ENCODE peak calls at places on chromosomes 6 and 20, in six cellular contexts. One of them, this sample, is unnamed. For H3K4me1, the result is how much of the 10 kb centered on the place peaks cover.

GRCh38 chr6:26470643-26471042 is 12.9 kb downstream of the BTN2A1 start:
- DNase-seq in sigmoid colon: no peak
- DNase-seq in A549: no peak
- DNase-seq in mucosa of descending colon: no peak
- DNase-seq in upper lobe of right lung: no peak
- DNase-seq in mammary epithelial cell: no peak
- DNase-seq in this sample: no peak

GRCh38 chr6:129140571-129140970 is 257.6 kb downstream of the LAMA2 start:
- DNase-seq in sigmoid colon: peak
- DNase-seq in A549: no peak
- DNase-seq in mucosa of descending colon: no peak
- DNase-seq in upper lobe of right lung: no peak
- DNase-seq in mammary epithelial cell: no peak
- DNase-seq in this sample: no peak

GRCh38 chr6:163780993-163781392 is 366.5 kb downstream of the QKI start:
- DNase-seq in sigmoid colon: peak
- DNase-seq in A549: no peak
- DNase-seq in mucosa of descending colon: no peak
- DNase-seq in upper lobe of right lung: no peak
- DNase-seq in mammary epithelial cell: no peak
- DNase-seq in this sample: no peak

GRCh38 chr20:57786304-57786942 is 76.6 kb upstream of the PMEPA1 start:
- DNase-seq in sigmoid colon: no peak
- DNase-seq in A549: no peak
- DNase-seq in mucosa of descending colon: no peak
- DNase-seq in upper lobe of right lung: no peak
- DNase-seq in mammary epithelial cell: no peak
- DNase-seq in this sample: peak

GRCh38 chr20:7520361-7520760 is 419.9 kb downstream of the HAO1 start:
- DNase-seq in sigmoid colon: no peak
- DNase-seq in A549: no peak
- DNase-seq in mucosa of descending colon: no peak
- DNase-seq in upper lobe of right lung: no peak
- DNase-seq in mammary epithelial cell: peak
- DNase-seq in this sample: no peak

GRCh38 chr20:43459022-43459942 is 1.6 kb downstream of the SRSF6 start:
- DNase-seq in sigmoid colon: no peak
- DNase-seq in A549: no peak
- DNase-seq in mucosa of descending colon: no peak
- DNase-seq in upper lobe of right lung: no peak
- DNase-seq in mammary epithelial cell: peak
- DNase-seq in this sample: no peak

GRCh38 chr6:26250806-26251075 is 114.3 kb upstream of the BTN3A2 start:
- DNase-seq in sigmoid colon: no peak
- DNase-seq in A549: no peak
- DNase-seq in mucosa of descending colon: no peak
- DNase-seq in upper lobe of right lung: no peak
- DNase-seq in mammary epithelial cell: no peak
- DNase-seq in this sample: no peak

GRCh38 chr6:138795809-138796469 is at the start of gene ECT2L:
- DNase-seq in sigmoid colon: peak
- DNase-seq in A549: no peak
- DNase-seq in mucosa of descending colon: peak
- DNase-seq in upper lobe of right lung: peak
- DNase-seq in mammary epithelial cell: peak
- DNase-seq in this sample: peak

GRCh38 chr20:25439328-25439727 is 31.9 kb downstream of the GINS1 start:
- DNase-seq in sigmoid colon: no peak
- DNase-seq in A549: no peak
- DNase-seq in mucosa of descending colon: no peak
- DNase-seq in upper lobe of right lung: no peak
- DNase-seq in mammary epithelial cell: no peak
- DNase-seq in this sample: no peak

GRCh38 chr6:82955841-82956240 is 109.8 kb downstream of the UBE3D start:
- DNase-seq in sigmoid colon: no peak
- DNase-seq in A549: no peak
- DNase-seq in mucosa of descending colon: no peak
- DNase-seq in upper lobe of right lung: no peak
- DNase-seq in mammary epithelial cell: peak
- DNase-seq in this sample: no peak

GRCh38 chr20:40304119-40304518 is 384.9 kb downstream of the MAFB start:
- DNase-seq in sigmoid colon: no peak
- DNase-seq in A549: no peak
- DNase-seq in mucosa of descending colon: no peak
- DNase-seq in upper lobe of right lung: no peak
- DNase-seq in mammary epithelial cell: no peak
- DNase-seq in this sample: no peak

GRCh38 chr6:88538130-88538706 is 372.1 kb upstream of the CNR1 start:
- DNase-seq in sigmoid colon: no peak
- DNase-seq in A549: no peak
- DNase-seq in mucosa of descending colon: no peak
- DNase-seq in upper lobe of right lung: no peak
- DNase-seq in mammary epithelial cell: no peak
- DNase-seq in this sample: no peak

GRCh38 chr6:159007510-159007909 is 7.5 kb upstream of the RSPH3 start:
- DNase-seq in sigmoid colon: no peak
- DNase-seq in A549: no peak
- DNase-seq in mucosa of descending colon: no peak
- DNase-seq in upper lobe of right lung: no peak
- DNase-seq in mammary epithelial cell: no peak
- DNase-seq in this sample: no peak

GRCh38 chr20:52746768-52747167 is 225.4 kb upstream of the TSHZ2 start:
- DNase-seq in sigmoid colon: no peak
- DNase-seq in A549: no peak
- DNase-seq in mucosa of descending colon: no peak
- DNase-seq in upper lobe of right lung: no peak
- DNase-seq in mammary epithelial cell: no peak
- DNase-seq in this sample: no peak

GRCh38 chr6:149318581-149319286 is 1.2 kb downstream of the TAB2 start:
- DNase-seq in sigmoid colon: no peak
- DNase-seq in A549: no peak
- DNase-seq in mucosa of descending colon: peak
- DNase-seq in upper lobe of right lung: no peak
- DNase-seq in mammary epithelial cell: peak
- DNase-seq in this sample: no peak

GRCh38 chr6:89021629-89022028 is 58.2 kb upstream of the RNGTT start:
- DNase-seq in sigmoid colon: no peak
- DNase-seq in A549: no peak
- DNase-seq in mucosa of descending colon: no peak
- DNase-seq in upper lobe of right lung: no peak
- DNase-seq in mammary epithelial cell: peak
- DNase-seq in this sample: no peak

GRCh38 chr6:29967379-29968010 is 25.2 kb downstream of the HLA-A start:
- DNase-seq in sigmoid colon: no peak
- DNase-seq in A549: no peak
- DNase-seq in mucosa of descending colon: peak
- DNase-seq in upper lobe of right lung: no peak
- DNase-seq in mammary epithelial cell: peak
- DNase-seq in this sample: no peak

GRCh38 chr6:64520050-64520449 is 884.4 kb downstream of the PHF3 start:
- DNase-seq in sigmoid colon: no peak
- DNase-seq in A549: peak
- DNase-seq in mucosa of descending colon: no peak
- DNase-seq in upper lobe of right lung: no peak
- DNase-seq in mammary epithelial cell: peak
- DNase-seq in this sample: no peak

GRCh38 chr20:951384-952169 is 35.4 kb upstream of the ANGPT4 start:
- DNase-seq in sigmoid colon: no peak
- DNase-seq in A549: no peak
- DNase-seq in mucosa of descending colon: no peak
- DNase-seq in upper lobe of right lung: no peak
- DNase-seq in mammary epithelial cell: no peak
- DNase-seq in this sample: no peak

GRCh38 chr6:129717287-129717686 is 7.3 kb upstream of the ARHGAP18 start:
- DNase-seq in sigmoid colon: no peak
- DNase-seq in A549: no peak
- DNase-seq in mucosa of descending colon: no peak
- DNase-seq in upper lobe of right lung: no peak
- DNase-seq in mammary epithelial cell: peak
- DNase-seq in this sample: no peak

GRCh38 chr6:6689413-6690143 is 101.1 kb downstream of the LY86 start:
- DNase-seq in sigmoid colon: no peak
- DNase-seq in A549: no peak
- DNase-seq in mucosa of descending colon: no peak
- DNase-seq in upper lobe of right lung: no peak
- DNase-seq in mammary epithelial cell: peak
- DNase-seq in this sample: no peak

GRCh38 chr6:6686748-6687601 is 98.5 kb downstream of the LY86 start:
- DNase-seq in sigmoid colon: peak
- DNase-seq in A549: peak
- DNase-seq in mucosa of descending colon: peak
- DNase-seq in upper lobe of right lung: peak
- DNase-seq in mammary epithelial cell: peak
- DNase-seq in this sample: peak

GRCh38 chr6:6688951-6689350 is 100.4 kb downstream of the LY86 start:
- DNase-seq in sigmoid colon: no peak
- DNase-seq in A549: no peak
- DNase-seq in mucosa of descending colon: no peak
- DNase-seq in upper lobe of right lung: no peak
- DNase-seq in mammary epithelial cell: no peak
- DNase-seq in this sample: no peak

GRCh38 chr6:6690144-6690483 is 101.6 kb downstream of the LY86 start:
- DNase-seq in sigmoid colon: no peak
- DNase-seq in A549: no peak
- DNase-seq in mucosa of descending colon: no peak
- DNase-seq in upper lobe of right lung: no peak
- DNase-seq in mammary epithelial cell: no peak
- DNase-seq in this sample: no peak

GRCh38 chr6:6688283-6688682 is 99.8 kb downstream of the LY86 start:
- DNase-seq in sigmoid colon: no peak
- DNase-seq in A549: no peak
- DNase-seq in mucosa of descending colon: no peak
- DNase-seq in upper lobe of right lung: no peak
- DNase-seq in mammary epithelial cell: no peak
- DNase-seq in this sample: no peak
- H3K4me3 ChIP-seq in sigmoid colon: no peak
- H3K4me3 ChIP-seq in A549: no peak
- H3K4me3 ChIP-seq in mucosa of descending colon: no peak
- H3K4me3 ChIP-seq in upper lobe of right lung: no peak
- H3K4me3 ChIP-seq in mammary epithelial cell: no peak
- H3K4me3 ChIP-seq in this sample: no peak

DNA sequence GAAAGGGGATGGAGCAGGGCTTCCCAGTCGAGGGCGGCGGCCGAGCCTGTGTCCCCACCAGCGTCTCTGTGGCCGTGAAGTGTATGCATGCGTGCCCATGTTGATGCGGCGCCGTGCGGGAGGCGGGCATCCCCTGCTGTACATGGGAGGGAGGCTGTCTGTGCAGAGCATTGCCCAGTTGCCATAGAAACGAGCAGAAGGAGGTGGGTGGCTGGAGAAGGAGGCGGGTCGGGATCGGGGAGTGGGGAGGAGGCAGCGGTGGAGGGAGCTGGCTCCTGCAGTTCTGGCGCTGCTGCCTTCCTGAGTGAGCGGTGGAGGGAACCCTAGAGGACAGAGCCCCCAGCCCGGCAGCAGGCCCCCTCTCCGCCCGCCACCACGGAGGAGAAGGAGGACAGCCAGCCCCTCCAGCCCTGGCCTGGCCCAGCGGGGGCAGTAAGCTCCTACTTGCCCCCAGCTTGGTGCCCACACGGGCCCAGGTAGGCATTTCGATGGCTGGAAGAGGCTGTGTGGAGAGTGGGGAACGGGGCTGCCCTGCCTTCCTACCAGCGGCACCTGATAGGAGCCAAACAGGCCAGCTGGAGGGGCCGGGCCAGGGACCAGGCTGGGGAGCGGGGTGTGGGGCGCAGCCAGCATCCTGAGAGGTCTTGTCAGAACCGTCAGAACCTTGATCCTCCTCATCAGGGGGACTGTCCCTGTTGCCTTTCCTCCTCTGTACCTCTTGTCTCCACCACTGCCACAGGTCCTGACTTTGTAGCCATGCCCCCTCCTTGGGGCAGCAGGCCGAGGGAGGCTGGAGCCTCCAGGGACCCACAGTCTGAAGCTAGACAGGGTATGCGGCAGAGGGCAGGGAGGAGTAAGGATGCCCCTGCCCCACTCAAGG is 41.3 kb downstream of the SPDEF start:
- DNase-seq in sigmoid colon: peak
- DNase-seq in A549: no peak
- DNase-seq in mucosa of descending colon: no peak
- DNase-seq in upper lobe of right lung: peak
- DNase-seq in mammary epithelial cell: no peak
- DNase-seq in this sample: peak
- TF ChIP-seq CTCF in sigmoid colon: no peak
- TF ChIP-seq CTCF in A549: no peak
- TF ChIP-seq CTCF in mucosa of descending colon: no peak
- TF ChIP-seq CTCF in upper lobe of right lung: no peak
- TF ChIP-seq CTCF in mammary epithelial cell: no peak
- TF ChIP-seq CTCF in this sample: no peak

GRCh38 chr6:166488081-166488685 is 98.3 kb downstream of the RAMACL start:
- DNase-seq in sigmoid colon: peak
- DNase-seq in A549: no peak
- DNase-seq in mucosa of descending colon: peak
- DNase-seq in upper lobe of right lung: no peak
- DNase-seq in mammary epithelial cell: no peak
- DNase-seq in this sample: no peak
- H3K4me1 ChIP-seq in sigmoid colon: under half
- H3K4me1 ChIP-seq in A549: under half
- H3K4me1 ChIP-seq in mucosa of descending colon: under half
- H3K4me1 ChIP-seq in upper lobe of right lung: under half
- H3K4me1 ChIP-seq in mammary epithelial cell: under half
- H3K4me1 ChIP-seq in this sample: under half

GRCh38 chr6:13484138-13484708 is 3.2 kb downstream of the GFOD1 start:
- DNase-seq in sigmoid colon: no peak
- DNase-seq in A549: no peak
- DNase-seq in mucosa of descending colon: no peak
- DNase-seq in upper lobe of right lung: no peak
- DNase-seq in mammary epithelial cell: no peak
- DNase-seq in this sample: no peak

GRCh38 chr6:13485303-13485702 is 2.1 kb downstream of the GFOD1 start:
- DNase-seq in sigmoid colon: no peak
- DNase-seq in A549: no peak
- DNase-seq in mucosa of descending colon: no peak
- DNase-seq in upper lobe of right lung: no peak
- DNase-seq in mammary epithelial cell: no peak
- DNase-seq in this sample: no peak

GRCh38 chr6:13485923-13486557 is 1.4 kb downstream of the GFOD1 start:
- DNase-seq in sigmoid colon: peak
- DNase-seq in A549: peak
- DNase-seq in mucosa of descending colon: peak
- DNase-seq in upper lobe of right lung: peak
- DNase-seq in mammary epithelial cell: peak
- DNase-seq in this sample: no peak

GRCh38 chr6:13486679-13487121 is 700 bp downstream of the GFOD1 start:
- DNase-seq in sigmoid colon: peak
- DNase-seq in A549: peak
- DNase-seq in mucosa of descending colon: peak
- DNase-seq in upper lobe of right lung: peak
- DNase-seq in mammary epithelial cell: peak
- DNase-seq in this sample: peak

DNA sequence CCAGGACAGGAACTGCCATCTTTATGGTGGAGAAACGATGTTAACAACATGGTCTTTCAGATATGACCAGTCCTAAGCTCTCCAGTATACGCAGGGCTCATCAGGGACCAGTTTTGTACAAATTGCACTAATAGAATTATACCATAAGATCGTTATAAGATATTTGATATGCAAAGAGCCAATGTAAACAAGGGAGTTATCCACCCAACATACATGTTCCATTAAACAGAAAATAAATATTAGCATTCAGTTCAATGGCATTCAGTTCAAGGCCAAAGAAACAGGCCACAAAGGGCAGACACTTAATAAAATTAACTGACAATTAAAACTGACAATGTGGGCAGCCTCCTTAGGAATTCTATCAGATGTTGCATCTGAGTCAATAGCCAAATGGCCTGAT is 2.6 kb downstream of the GFOD1 start:
- DNase-seq in sigmoid colon: no peak
- DNase-seq in A549: no peak
- DNase-seq in mucosa of descending colon: no peak
- DNase-seq in upper lobe of right lung: no peak
- DNase-seq in mammary epithelial cell: no peak
- DNase-seq in this sample: no peak
- H3K4me3 ChIP-seq in sigmoid colon: peak
- H3K4me3 ChIP-seq in A549: peak
- H3K4me3 ChIP-seq in mucosa of descending colon: no peak
- H3K4me3 ChIP-seq in upper lobe of right lung: peak
- H3K4me3 ChIP-seq in mammary epithelial cell: peak
- H3K4me3 ChIP-seq in this sample: peak